ENCODE peak calls at places on chromosomes 3 and 15, in seven cellular contexts. V is breast epithelium, Y is SK-N-SH, D is mesendoderm, M is cardiac muscle cell, S is fibroblast of lung, U is lung. B is an unnamed sample.

GRCh38 chr15:82548700-82549099 is 8.4 kb upstream of the RPS17 start:
- DNase-seq in D (no peak), V (no peak), Y (no peak), S (no peak), U (no peak), M (no peak), B (no peak)

GRCh38 chr3:168624892-168625291 is 529.2 kb upstream of the GOLIM4 start:
- DNase-seq in Y (no peak), S (no peak), V (no peak), U (no peak), M (peak; percentile 19), D (peak; percentile 71), B (no peak)

GRCh38 chr3:11653298-11654055 is 9.8 kb upstream of the VGLL4 start:
- DNase-seq in D (peak; percentile 37), U (no peak), V (no peak), S (no peak), Y (no peak), M (no peak), B (no peak)

GRCh38 chr3:10632741-10633140 is 127.4 kb upstream of the ATP2B2 start:
- DNase-seq in V (no peak), U (no peak), D (no peak), M (no peak), Y (no peak), S (no peak), B (no peak)

GRCh38 chr15:85762756-85763127 is 32.0 kb downstream of the KLHL25 start:
- DNase-seq in D (no peak), U (no peak), S (no peak), V (no peak), M (no peak), Y (no peak), B (no peak)

GRCh38 chr15:100714034-100714748 is 111.8 kb downstream of the ASB7 start:
- DNase-seq in M (no peak), V (peak; percentile 11), D (no peak), S (no peak), U (no peak), Y (no peak), B (no peak)

GRCh38 chr3:9884555-9885165 is 4.6 kb upstream of the CIDEC start:
- DNase-seq in S (peak; percentile 88), Y (no peak), V (no peak), U (no peak), M (no peak), D (peak; percentile 71), B (no peak)

GRCh38 chr3:89000886-89001285 is 106.5 kb upstream of the EPHA3 start:
- DNase-seq in D (no peak), V (no peak), M (peak; percentile 9), S (peak; percentile 53), Y (no peak), U (no peak), B (no peak)

GRCh38 chr3:56928379-56929068 is 126.8 kb upstream of the ARHGEF3 start:
- DNase-seq in M (no peak), S (peak; percentile 57), U (no peak), D (peak; percentile 60), Y (no peak), V (no peak), B (no peak)

GRCh38 chr15:79296583-79296982 is 14.1 kb downstream of the ANKRD34C start:
- DNase-seq in U (no peak), V (no peak), D (peak; percentile 30), M (no peak), S (no peak), Y (no peak), B (no peak)

GRCh38 chr3:139538733-139539132 is 809 bp downstream of the RBP1 start:
- DNase-seq in S (peak; percentile 84), M (peak; percentile 10), Y (peak; percentile 47), D (peak; percentile 41), V (peak; percentile 26), U (no peak), B (no peak)

GRCh38 chr15:92848852-92849598 is 51.1 kb upstream of the CHD2 start:
- DNase-seq in Y (no peak), D (no peak), U (no peak), S (peak; percentile 93), M (no peak), V (no peak), B (no peak)

GRCh38 chr3:42662813-42663535 is 9.5 kb downstream of the ZBTB47 start:
- DNase-seq in V (no peak), U (no peak), S (no peak), Y (no peak), D (no peak), M (no peak), B (no peak)
- H3K36me3 ChIP-seq in V (no peaks in the 10 kb centered on the region), U (peaks cover 16% of the 10 kb centered on the region), S (peaks cover 17% of the 10 kb centered on the region), Y (peaks cover 24% of the 10 kb centered on the region), D (no peaks in the 10 kb centered on the region), M (peaks cover 4% of the 10 kb centered on the region), B (peaks cover 31% of the 10 kb centered on the region)

GRCh38 chr15:32735948-32736347 is 18.1 kb downstream of the GREM1 start:
- DNase-seq in Y (no peak), V (no peak), D (no peak), M (no peak), U (no peak), S (no peak), B (no peak)

GRCh38 chr15:32729700-32730099 is 11.9 kb downstream of the GREM1 start:
- DNase-seq in V (no peak), Y (no peak), U (no peak), D (no peak), M (no peak), S (no peak), B (no peak)

GRCh38 chr15:32730677-32731654 is 13.2 kb downstream of the GREM1 start:
- DNase-seq in S (peak; percentile 65), M (peak; percentile 65), Y (no peak), V (no peak), D (peak; percentile 84), U (peak; percentile 71), B (peak; percentile 94)

GRCh38 chr15:32733276-32733675 is 15.5 kb downstream of the GREM1 start:
- DNase-seq in V (no peak), U (no peak), Y (no peak), S (peak; percentile 76), M (no peak), D (no peak), B (no peak)

GRCh38 chr15:32732574-32733157 is 14.9 kb downstream of the GREM1 start:
- DNase-seq in U (no peak), V (no peak), Y (no peak), M (no peak), S (no peak), D (no peak), B (no peak)
- H3K36me3 ChIP-seq in U (no peaks in the 10 kb centered on the region), V (no peaks in the 10 kb centered on the region), Y (peaks cover 9% of the 10 kb centered on the region), M (no peaks in the 10 kb centered on the region), S (peaks cover 2% of the 10 kb centered on the region), D (no peaks in the 10 kb centered on the region), B (no peaks in the 10 kb centered on the region)

GRCh38 chr3:129600348-129600747 is 6.1 kb downstream of the PLXND1 start:
- DNase-seq in U (no peak), Y (no peak), S (no peak), M (no peak), D (no peak), V (no peak), B (no peak)
- H3K36me3 ChIP-seq in U (no peaks in the 10 kb centered on the region), Y (no peaks in the 10 kb centered on the region), S (no peaks in the 10 kb centered on the region), M (no peaks in the 10 kb centered on the region), D (no peaks in the 10 kb centered on the region), V (no peaks in the 10 kb centered on the region), B (no peaks in the 10 kb centered on the region)

DNA sequence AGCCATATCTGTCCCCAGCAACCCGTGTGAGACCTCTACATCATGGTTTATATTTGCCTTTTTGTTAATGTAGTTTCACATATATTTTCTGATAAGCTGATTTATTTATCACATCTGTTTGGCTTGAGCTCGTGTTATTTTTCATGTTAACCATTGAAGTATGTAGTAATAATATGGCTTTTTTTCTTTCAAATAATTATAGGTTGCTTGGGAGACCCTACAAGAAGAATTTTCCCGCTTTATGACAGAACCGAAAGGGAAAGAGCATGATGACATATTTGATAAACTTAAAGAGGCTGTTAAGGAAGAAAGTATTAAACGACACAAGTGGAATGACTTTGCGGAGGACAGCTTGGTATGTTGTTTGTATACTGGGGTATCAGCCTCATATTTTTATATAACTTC is 63.9 kb downstream of the OPA1 start:
- DNase-seq in D (no peak), Y (no peak), S (no peak), M (no peak), U (no peak), V (no peak), B (no peak)
- H3K36me3 ChIP-seq in D (no peaks in the 10 kb centered on the region), Y (peaks cover 75% of the 10 kb centered on the region), S (peaks cover 5% of the 10 kb centered on the region), M (peaks cover 23% of the 10 kb centered on the region), U (peaks cover 16% of the 10 kb centered on the region), V (no peaks in the 10 kb centered on the region), B (peaks cover 95% of the 10 kb centered on the region)